ENCODE peak calls at places on chromosome 22, in ten cellular contexts. L is GM23338, M is fibroblast of lung, V is lung, J is GM12865, B is BE2C, A is psoas muscle, D is HepG2, C is BJ, G is neural progenitor cell. P is an unnamed sample.
A peak's percentile ranks its signal among the peaks of the same experiment; 100 is the strongest.

GRCh38 chr22:26981520-26981919 is 324.1 kb downstream of the MIAT start:
- DNase-seq in L (no peak), M (peak; percentile 13), V (no peak), J (no peak), B (no peak), A (no peak), D (no peak), C (no peak), G (no peak), P (no peak)

GRCh38 chr22:45254789-45255261 is 14.1 kb upstream of the KIAA0930 start:
- DNase-seq in L (no peak), M (peak; percentile 47), V (no peak), J (peak; percentile 79), B (no peak), A (no peak), D (no peak), C (no peak), G (no peak), P (no peak)

GRCh38 chr22:47031628-47031915 is 269.1 kb downstream of the TBC1D22A start:
- DNase-seq in L (no peak), M (no peak), V (no peak), J (no peak), B (peak; percentile 3), A (no peak), D (no peak), C (no peak), G (no peak), P (no peak)

GRCh38 chr22:22848364-22848866 is 39.2 kb upstream of the IGLL5 start:
- DNase-seq in L (peak; percentile 91), M (peak; percentile 27), V (peak; percentile 67), J (peak; percentile 71), B (peak; percentile 73), A (peak; percentile 62), D (peak; percentile 50), C (no peak), G (peak; percentile 81), P (peak; percentile 83)

GRCh38 chr22:44773082-44773481 is 20.7 kb downstream of the ARHGAP8 start:
- DNase-seq in L (no peak), M (no peak), V (no peak), J (no peak), B (no peak), A (no peak), D (no peak), C (no peak), G (no peak), P (no peak)

GRCh38 chr22:39209756-39210155 is 35.0 kb downstream of the PDGFB start:
- DNase-seq in L (no peak), M (no peak), V (no peak), J (no peak), B (no peak), A (no peak), D (no peak), C (no peak), G (no peak), P (no peak)

GRCh38 chr22:41892721-41893120 is 22.2 kb downstream of the SHISA8 start:
- DNase-seq in L (no peak), M (no peak), V (no peak), J (no peak), B (no peak), A (no peak), D (no peak), C (no peak), G (no peak), P (no peak)

GRCh38 chr22:49955581-49956417 is 4.8 kb upstream of the PIM3 start:
- DNase-seq in L (no peak), M (no peak), V (no peak), J (no peak), B (no peak), A (peak; percentile 43), D (no peak), C (no peak), G (no peak), P (no peak)

GRCh38 chr22:27113211-27114030 is 456.0 kb downstream of the MIAT start:
- DNase-seq in L (no peak), M (peak; percentile 99), V (peak; percentile 38), J (no peak), B (no peak), A (peak; percentile 59), D (peak; percentile 63), C (peak; percentile 88), G (no peak), P (no peak)

GRCh38 chr22:47901911-47902310 is 1139.5 kb downstream of the TBC1D22A start:
- DNase-seq in L (no peak), M (no peak), V (no peak), J (no peak), B (no peak), A (no peak), D (no peak), C (no peak), G (no peak), P (no peak)

GRCh38 chr22:23910496-23911190 is 16.5 kb downstream of the MIF start:
- DNase-seq in L (no peak), M (no peak), V (no peak), J (no peak), B (no peak), A (no peak), D (no peak), C (no peak), G (no peak), P (no peak)

GRCh38 chr22:34161724-34162123 is 241.4 kb upstream of the LARGE1 start:
- DNase-seq in L (no peak), M (no peak), V (no peak), J (no peak), B (no peak), A (no peak), D (no peak), C (no peak), G (no peak), P (no peak)

GRCh38 chr22:30998329-30998728 is 29.3 kb downstream of the TUG1 start:
- DNase-seq in L (peak; percentile 14), M (no peak), V (no peak), J (no peak), B (no peak), A (no peak), D (no peak), C (no peak), G (no peak), P (no peak)

GRCh38 chr22:31005535-31005934 is 36.5 kb downstream of the TUG1 start:
- DNase-seq in L (no peak), M (no peak), V (no peak), J (no peak), B (no peak), A (no peak), D (no peak), C (no peak), G (no peak), P (no peak)

GRCh38 chr22:30996462-30996861 is 27.4 kb downstream of the TUG1 start:
- DNase-seq in L (no peak), M (no peak), V (no peak), J (no peak), B (no peak), A (no peak), D (no peak), C (no peak), G (no peak), P (no peak)

GRCh38 chr22:31001124-31001770 is 32.2 kb downstream of the TUG1 start:
- DNase-seq in L (no peak), M (no peak), V (no peak), J (no peak), B (no peak), A (no peak), D (peak; percentile 50), C (no peak), G (no peak), P (no peak)
- H3K4me3 ChIP-seq in L (no peak overlapping the region), M (no peak overlapping the region), V (no peak overlapping the region), J (no peak overlapping the region), B (no peak overlapping the region), A (no peak overlapping the region), D (no peak overlapping the region), C (no peak overlapping the region), G (no peak overlapping the region), P (no peak overlapping the region)

GRCh38 chr22:32444068-32444467 is 20.2 kb downstream of the BPIFC start:
- DNase-seq in L (peak; percentile 45), M (no peak), V (no peak), J (peak; percentile 55), B (peak; percentile 14), A (no peak), D (peak; percentile 37), C (no peak), G (peak; percentile 45), P (peak; percentile 51)
- TF ChIP-seq CTCF in L (peak; percentile 42), M (no peak), V (no peak), J (peak; percentile 54), B (peak; percentile 39), A (no peak), D (peak; percentile 77), C (no peak), G (peak; percentile 40), P (peak; percentile 83)

GRCh38 chr22:36817429-36817783 is 571 bp upstream of the PVALB start:
- DNase-seq in L (peak; percentile 43), M (no peak), V (no peak), J (no peak), B (no peak), A (no peak), D (no peak), C (no peak), G (peak; percentile 43), P (no peak)
- H3K4me3 ChIP-seq in L (peak overlapping the region; percentile 79), M (no peak overlapping the region), V (no peak overlapping the region), J (no peak overlapping the region), B (no peak overlapping the region), A (no peak overlapping the region), D (no peak overlapping the region), C (no peak overlapping the region), G (peak overlapping the region; percentile 60), P (no peak overlapping the region)

GRCh38 chr22:37765498-37765897 is 42.2 kb upstream of the GCAT start:
- DNase-seq in L (no peak), M (no peak), V (no peak), J (no peak), B (no peak), A (no peak), D (no peak), C (no peak), G (no peak), P (no peak)

GRCh38 chr22:37771081-37771480 is 36.7 kb upstream of the GCAT start:
- DNase-seq in L (no peak), M (no peak), V (no peak), J (no peak), B (no peak), A (no peak), D (no peak), C (no peak), G (no peak), P (no peak)

GRCh38 chr22:37769056-37769455 is 38.7 kb upstream of the GCAT start:
- DNase-seq in L (no peak), M (no peak), V (no peak), J (no peak), B (no peak), A (no peak), D (no peak), C (no peak), G (no peak), P (no peak)

GRCh38 chr22:37765953-37766566 is 41.7 kb upstream of the GCAT start:
- DNase-seq in L (no peak), M (no peak), V (no peak), J (no peak), B (no peak), A (no peak), D (no peak), C (no peak), G (no peak), P (no peak)

DNA sequence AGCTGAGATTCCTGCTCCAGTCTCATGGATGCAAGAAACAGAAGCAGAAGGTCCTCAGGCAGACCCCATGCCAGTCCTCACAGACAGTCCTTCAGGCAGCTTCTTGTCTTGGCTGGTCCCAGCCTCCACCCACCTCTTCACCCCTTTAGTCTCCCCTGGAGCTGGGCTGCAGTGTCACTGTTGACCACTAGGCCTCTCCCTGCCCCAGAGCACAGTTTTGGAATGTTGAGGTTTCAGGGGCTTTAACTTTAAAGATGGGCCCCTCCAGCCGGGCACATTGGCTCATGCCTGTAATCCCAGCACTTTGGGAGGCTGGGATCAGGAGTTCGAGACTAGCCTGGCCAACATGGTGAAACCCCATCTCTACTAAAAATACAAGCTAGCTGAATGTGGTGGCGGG is 39.5 kb upstream of the GCAT start:
- DNase-seq in L (peak; percentile 58), M (no peak), V (no peak), J (no peak), B (no peak), A (no peak), D (no peak), C (no peak), G (no peak), P (no peak)
- TF ChIP-seq CTCF in L (peak; percentile 57), M (peak; percentile 40), V (no peak), J (peak; percentile 24), B (peak; percentile 45), A (no peak), D (peak; percentile 15), C (peak; percentile 22), G (peak; percentile 43), P (peak; percentile 62)